ENCODE peak calls at places on chromosomes 7 and 10, in five cellular contexts. V is MM.1S, G is astrocyte of the hippocampus, I is GM12865, P is ELR. F is an unnamed sample.

GRCh38 chr7:130288829-130289228 is 4.1 kb upstream of the CPA4 start:
- DNase-seq in G (no peak), P (peak), V (no peak), I (no peak), F (no peak)

GRCh38 chr10:114665406-114665805 is 7.3 kb upstream of the ABLIM1 start:
- DNase-seq in V (no peak), G (peak), I (no peak), P (no peak), F (no peak)

GRCh38 chr10:89744021-89744420 is 42.6 kb downstream of the KIF20B start:
- DNase-seq in V (no peak), I (no peak), P (peak), G (peak), F (no peak)

GRCh38 chr10:124092270-124093075 is 925 bp downstream of the CHST15 start:
- DNase-seq in V (peak), G (peak), I (peak), P (no peak), F (peak)

GRCh38 chr7:106679153-106679931 is 18.4 kb upstream of the CCDC71L start:
- DNase-seq in G (peak), V (no peak), P (peak), I (peak), F (no peak)

GRCh38 chr7:43648725-43649406 is 66.0 kb downstream of the STK17A start:
- DNase-seq in V (peak), G (peak), P (peak), I (peak), F (peak)

GRCh38 chr7:17787257-17787656 is 153.0 kb downstream of the SNX13 start:
- DNase-seq in V (no peak), I (no peak), P (no peak), G (no peak), F (no peak)

GRCh38 chr10:84333864-84334451 is 5.6 kb downstream of the CCSER2 start:
- DNase-seq in G (peak), I (peak), V (peak), P (peak), F (no peak)

GRCh38 chr7:88758355-88759215 is 915 bp upstream of the ZNF804B start:
- DNase-seq in V (peak), P (no peak), I (no peak), G (peak), F (no peak)

GRCh38 chr7:74094224-74095095 is 10.9 kb downstream of the LIMK1 start:
- DNase-seq in I (peak), G (peak), P (peak), V (no peak), F (peak)

GRCh38 chr10:73647211-73647874 is 6.1 kb upstream of the MYOZ1 start:
- DNase-seq in V (no peak), G (peak), P (no peak), I (peak), F (peak)